ENCODE peak calls at places on chromosomes 13 and 19, in five cellular contexts. C, L, W, O and Y are unnamed samples.

GRCh38 chr13:36787181-36787580 is 31.8 kb upstream of the RFXAP start:
- DNase-seq in W (no peak), O (peak), L (no peak), C (no peak), Y (no peak)

GRCh38 chr13:79267560-79267959 is 138.5 kb downstream of the RBM26 start:
- DNase-seq in O (no peak), W (no peak), L (no peak), C (no peak), Y (no peak)

GRCh38 chr13:103199380-103200088 is 133.3 kb upstream of the SLC10A2 start:
- DNase-seq in C (no peak), L (no peak), O (no peak), W (no peak), Y (no peak)

GRCh38 chr19:5144545-5145179 is 175.7 kb downstream of the KDM4B start:
- DNase-seq in O (no peak), L (no peak), C (no peak), W (no peak), Y (no peak)

GRCh38 chr13:77563110-77563509 is 27.6 kb downstream of the SCEL start:
- DNase-seq in O (peak), W (peak), L (no peak), C (peak), Y (no peak)

GRCh38 chr19:16898306-16899015 is 9.7 kb downstream of the F2RL3 start:
- DNase-seq in C (no peak), L (no peak), W (no peak), O (no peak), Y (no peak)

GRCh38 chr13:106089251-106089940 is 446.1 kb downstream of the EFNB2 start:
- DNase-seq in W (no peak), L (no peak), O (no peak), C (no peak), Y (no peak)

GRCh38 chr13:99606322-99607089 is 105.2 kb downstream of the TM9SF2 start:
- DNase-seq in C (peak), O (peak), L (peak), W (peak), Y (no peak)

GRCh38 chr19:54415208-54415900 is at the start of gene TTYH1:
- DNase-seq in W (no peak), C (no peak), O (no peak), L (no peak), Y (no peak)

GRCh38 chr13:106599875-106600797 is 32.2 kb upstream of the ARGLU1 start:
- DNase-seq in W (no peak), C (peak), L (peak), O (peak), Y (no peak)

GRCh38 chr19:54616840-54617560 is 13.3 kb upstream of the LILRB1 start:
- DNase-seq in W (no peak), C (no peak), L (no peak), O (no peak), Y (no peak)

GRCh38 chr19:30069535-30070197 is 127.6 kb downstream of the URI1 start:
- DNase-seq in C (no peak), W (no peak), L (no peak), O (no peak), Y (no peak)